ENCODE peak calls at places on chromosomes 4 and X, in eight cellular contexts. Q is stomach; U is A549; V is psoas muscle; R is neuronal stem cell; O is heart right ventricle; B is gastrocnemius medialis; A is CD8-positive, alpha-beta T cell. I is an unnamed sample.

GRCh38 chrX:71637848-71638247 is 19.5 kb upstream of the CXCR3 start:
- DNase-seq in Q (no peak), U (no peak), V (no peak), R (no peak), O (no peak), B (no peak), A (no peak), I (no peak)

GRCh38 chrX:147848009-147848408 is 63.7 kb upstream of the FMR1 start:
- DNase-seq in Q (no peak), U (no peak), V (no peak), R (no peak), O (no peak), B (no peak), A (no peak), I (no peak)

GRCh38 chrX:154426916-154427792 is 1.3 kb upstream of the ATP6AP1 start:
- DNase-seq in Q (no peak), U (no peak), V (no peak), R (no peak), O (no peak), B (no peak), A (no peak), I (no peak)

GRCh38 chrX:119698835-119699234 is 5.9 kb upstream of the SEPTIN6 start:
- DNase-seq in Q (no peak), U (peak; percentile 70), V (no peak), R (no peak), O (no peak), B (no peak), A (no peak), I (no peak)

GRCh38 chrX:84064814-84065213 is 123.2 kb downstream of the RPS6KA6 start:
- DNase-seq in Q (no peak), U (no peak), V (no peak), R (no peak), O (no peak), B (no peak), A (no peak), I (no peak)

GRCh38 chr4:152479428-152480026 is 56.4 kb downstream of the FBXW7 start:
- DNase-seq in Q (no peak), U (no peak), V (no peak), R (no peak), O (no peak), B (no peak), A (no peak), I (no peak)

GRCh38 chrX:35842657-35843056 is 44.5 kb downstream of the MAGEB16 start:
- DNase-seq in Q (no peak), U (no peak), V (no peak), R (no peak), O (no peak), B (no peak), A (no peak), I (no peak)

GRCh38 chr4:185109736-185110135 is 33.3 kb upstream of the SLC25A4 start:
- DNase-seq in Q (no peak), U (no peak), V (no peak), R (no peak), O (no peak), B (no peak), A (no peak), I (no peak)

GRCh38 chr4:94390804-94391410 is 48.3 kb upstream of the HPGDS start:
- DNase-seq in Q (no peak), U (peak; percentile 10), V (no peak), R (no peak), O (no peak), B (no peak), A (no peak), I (no peak)

GRCh38 chr4:108068422-108068821 is 78.7 kb downstream of the HADH start:
- DNase-seq in Q (no peak), U (no peak), V (no peak), R (no peak), O (no peak), B (no peak), A (no peak), I (no peak)

GRCh38 chr4:41069838-41070237 is 144.5 kb downstream of the APBB2 start:
- DNase-seq in Q (no peak), U (no peak), V (no peak), R (no peak), O (no peak), B (no peak), A (no peak), I (no peak)

GRCh38 chr4:175509320-175509719 is 302.7 kb downstream of the GPM6A start:
- DNase-seq in Q (no peak), U (no peak), V (no peak), R (no peak), O (no peak), B (no peak), A (no peak), I (no peak)

GRCh38 chrX:19912-20571 is 261.1 kb upstream of the PLCXD1 start:
- DNase-seq in Q (no peak), U (no peak), V (no peak), R (no peak), O (no peak), B (no peak), A (no peak), I (no peak)

GRCh38 chrX:368811-369562 is 17.7 kb downstream of the PPP2R3B start:
- DNase-seq in Q (no peak), U (peak; percentile 39), V (no peak), R (no peak), O (peak; percentile 55), B (peak; percentile 72), A (no peak), I (no peak)

GRCh38 chrX:22165732-22166457 is 106.8 kb upstream of the CBLL2 start:
- DNase-seq in Q (no peak), U (no peak), V (no peak), R (no peak), O (no peak), B (no peak), A (no peak), I (no peak)

GRCh38 chr4:120691106-120691505 is 231.4 kb downstream of the PRDM5 start:
- DNase-seq in Q (no peak), U (no peak), V (no peak), R (no peak), O (no peak), B (no peak), A (no peak), I (no peak)

GRCh38 chr4:177771645-177772044 is 329.4 kb upstream of the AGA start:
- DNase-seq in Q (no peak), U (no peak), V (no peak), R (no peak), O (no peak), B (no peak), A (no peak), I (no peak)

GRCh38 chr4:113539408-113539807 is 222.1 kb downstream of the CAMK2D start:
- DNase-seq in Q (no peak), U (no peak), V (no peak), R (no peak), O (no peak), B (no peak), A (no peak), I (no peak)

GRCh38 chr4:189081831-189082230 is 858.8 kb upstream of the FRG1 start:
- DNase-seq in Q (no peak), U (no peak), V (no peak), R (no peak), O (no peak), B (no peak), A (no peak), I (no peak)

GRCh38 chr4:176210579-176211296 is 15.4 kb upstream of the SPATA4 start:
- DNase-seq in Q (no peak), U (no peak), V (no peak), R (no peak), O (no peak), B (no peak), A (no peak), I (no peak)

GRCh38 chrX:121014826-121015225 is 29.3 kb upstream of the CT47A1 start:
- DNase-seq in Q (no peak), U (no peak), V (no peak), R (no peak), O (no peak), B (no peak), A (no peak), I (no peak)

DNA sequence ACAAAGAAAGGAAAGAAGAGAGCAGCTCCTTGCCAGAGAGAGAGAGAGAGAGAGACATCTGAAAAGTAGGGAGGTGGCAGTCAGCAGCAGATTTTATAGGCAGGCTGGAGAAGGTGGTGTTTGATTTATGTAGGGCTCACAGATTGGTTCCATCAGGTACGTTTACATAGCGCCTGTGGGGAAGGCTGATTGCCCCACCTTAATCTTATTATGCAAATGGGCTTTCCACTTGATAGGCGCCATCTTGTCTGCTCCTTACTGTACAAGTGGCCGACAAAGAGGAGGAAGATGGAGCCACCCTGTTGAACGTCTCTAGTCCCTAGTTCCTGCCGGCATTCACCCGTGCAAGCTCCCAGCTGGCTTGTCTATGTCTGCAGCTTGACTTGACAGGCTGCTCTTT is 49.1 kb upstream of the DHRSX start:
- DNase-seq in Q (no peak), U (no peak), V (no peak), R (no peak), O (no peak), B (no peak), A (no peak), I (no peak)
- H3K27ac ChIP-seq in Q (no peak overlapping the region), U (no peak overlapping the region), V (no peak overlapping the region), R (no peak overlapping the region), O (no peak overlapping the region), B (no peak overlapping the region), A (no peak overlapping the region), I (no peak overlapping the region)

GRCh38 chr4:2226261-2226660 is 15.7 kb downstream of the HAUS3 start:
- DNase-seq in Q (no peak), U (no peak), V (no peak), R (no peak), O (no peak), B (no peak), A (no peak), I (no peak)
- H3K4me1 ChIP-seq in Q (no peaks in the 10 kb centered on the region), U (no peaks in the 10 kb centered on the region), V (no peaks in the 10 kb centered on the region), R (no peaks in the 10 kb centered on the region), O (no peaks in the 10 kb centered on the region), B (no peaks in the 10 kb centered on the region), A (peaks cover 3% of the 10 kb centered on the region), I (no peaks in the 10 kb centered on the region)

DNA sequence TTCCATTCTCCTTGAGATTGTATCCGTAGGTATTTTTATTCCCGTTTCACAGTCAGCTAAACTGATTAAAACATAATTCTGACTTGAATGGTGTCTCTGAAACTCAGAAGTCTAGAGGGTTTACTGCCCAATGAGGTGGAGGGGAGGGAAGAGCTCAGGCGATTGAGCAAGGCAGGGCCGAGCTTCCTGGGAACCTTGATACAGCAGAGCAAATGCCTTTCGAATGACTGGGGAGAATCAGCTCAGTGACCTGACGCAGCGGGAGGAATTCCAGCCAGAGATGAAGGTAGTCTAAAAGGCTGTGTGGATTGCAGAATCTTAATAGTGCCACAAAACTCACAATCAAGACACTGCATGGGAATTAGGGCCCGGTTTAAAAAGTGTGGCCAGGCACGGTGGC is 233.6 kb downstream of the EVC2 start:
- DNase-seq in Q (no peak), U (no peak), V (no peak), R (no peak), O (no peak), B (no peak), A (no peak), I (no peak)
- H3K9me3 ChIP-seq in Q (no peaks in the 10 kb centered on the region), U (no peaks in the 10 kb centered on the region), V (no peaks in the 10 kb centered on the region), R (no peaks in the 10 kb centered on the region), O (no peaks in the 10 kb centered on the region), B (no peaks in the 10 kb centered on the region), A (no peaks in the 10 kb centered on the region), I (no peaks in the 10 kb centered on the region)

DNA sequence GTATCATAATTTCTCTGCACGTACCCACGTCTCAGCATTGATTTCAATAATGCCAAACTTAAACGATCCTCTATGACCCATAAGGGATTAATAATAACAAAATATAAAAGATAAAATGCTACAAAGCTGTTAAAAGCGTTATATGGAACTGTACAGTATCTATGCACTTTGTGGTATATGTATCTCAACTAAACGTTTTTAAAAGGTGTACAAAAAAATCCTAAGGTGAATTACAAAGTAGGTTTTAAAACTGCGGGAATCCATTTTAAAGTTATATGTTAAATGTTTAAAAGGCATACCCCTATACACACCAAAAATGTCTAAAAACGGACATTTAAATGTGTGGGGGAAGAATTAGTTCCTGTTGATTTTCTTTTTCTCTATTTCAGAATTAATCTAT is 860 bp downstream of the ZNF182 start:
- DNase-seq in Q (no peak), U (no peak), V (no peak), R (no peak), O (no peak), B (no peak), A (no peak), I (no peak)
- H3K27ac ChIP-seq in Q (no peak overlapping the region), U (peak overlapping the region; percentile 81), V (peak overlapping the region; percentile 72), R (no peak overlapping the region), O (no peak overlapping the region), B (peak overlapping the region; percentile 84), A (peak overlapping the region; percentile 91), I (no peak overlapping the region)